ENCODE peak calls at places on chromosomes 11 and 22, in six cellular contexts. Y is HepG2, W is K562, G is GM12878, D is A549, N is upper lobe of left lung. A is an unnamed sample.

GRCh38 chr11:96554236-96554635 is 164.4 kb downstream of the JRKL start:
- ATAC-seq in N (no peak), W (no peak), Y (no peak), G (no peak), D (no peak), A (no peak)

GRCh38 chr11:27381238-27381666 is 18.2 kb upstream of the CCDC34 start:
- ATAC-seq in W (no peak), Y (no peak), G (no peak), N (no peak), D (peak), A (no peak)

GRCh38 chr11:13065200-13065787 is 56.2 kb downstream of the RASSF10 start:
- ATAC-seq in W (no peak), Y (peak), D (no peak), G (no peak), N (no peak), A (no peak)

GRCh38 chr11:112113539-112114457 is 27.1 kb downstream of the SDHD start:
- ATAC-seq in N (peak), Y (peak), G (peak), W (peak), D (peak), A (no peak)

GRCh38 chr11:110948112-110948511 is 235.9 kb upstream of the ARHGAP20 start:
- ATAC-seq in D (no peak), N (peak), W (no peak), Y (no peak), G (no peak), A (peak)

GRCh38 chr11:11701070-11701469 is 79.3 kb upstream of the GALNT18 start:
- ATAC-seq in Y (no peak), N (no peak), W (no peak), G (no peak), D (peak), A (peak)

GRCh38 chr11:103964390-103964789 is 72.0 kb upstream of the DDI1 start:
- ATAC-seq in D (no peak), G (peak), N (no peak), W (no peak), Y (no peak), A (no peak)

GRCh38 chr22:28029201-28029948 is 110.3 kb upstream of the PITPNB start:
- ATAC-seq in D (no peak), G (no peak), N (peak), W (no peak), Y (no peak), A (peak)

GRCh38 chr11:116649268-116649667 is 123.5 kb downstream of the BUD13 start:
- ATAC-seq in N (no peak), G (no peak), Y (no peak), D (no peak), W (no peak), A (no peak)

GRCh38 chr22:50691521-50691920 is 18.9 kb downstream of the SHANK3 start:
- ATAC-seq in G (peak), N (no peak), W (no peak), D (no peak), Y (no peak), A (no peak)

GRCh38 chr11:124424384-124424921 is at the start of gene OR8B4:
- ATAC-seq in D (no peak), N (no peak), Y (no peak), G (no peak), W (no peak), A (no peak)

GRCh38 chr11:105861225-105861624 is 160.8 kb downstream of the MSANTD4 start:
- ATAC-seq in G (no peak), Y (no peak), N (no peak), W (no peak), D (no peak), A (no peak)

GRCh38 chr11:61482513-61482912 is 26.0 kb upstream of the LRRC10B start:
- ATAC-seq in G (peak), Y (peak), N (no peak), W (peak), D (peak), A (no peak)

GRCh38 chr22:24178502-24179440 is 2.5 kb upstream of the SUSD2 start:
- ATAC-seq in W (peak), G (peak), Y (no peak), D (no peak), N (no peak), A (no peak)

GRCh38 chr22:28750471-28750881 is 8.6 kb downstream of the HSCB start:
- ATAC-seq in N (no peak), Y (no peak), D (no peak), G (no peak), W (no peak), A (no peak)

GRCh38 chr11:68724293-68724692 is 27.0 kb downstream of the TESMIN start:
- ATAC-seq in D (no peak), G (no peak), Y (no peak), N (peak), W (peak), A (no peak)

GRCh38 chr22:38572065-38572464 is 2.1 kb upstream of the DMC1 start:
- ATAC-seq in G (peak), N (no peak), W (peak), Y (peak), D (peak), A (no peak)

GRCh38 chr11:110435780-110436717 is 6.3 kb downstream of the FDX1 start:
- ATAC-seq in D (no peak), N (peak), G (peak), W (peak), Y (no peak), A (no peak)

GRCh38 chr11:126561327-126561893 is 205.9 kb downstream of the ST3GAL4 start:
- ATAC-seq in W (peak), N (no peak), D (no peak), Y (peak), G (no peak), A (no peak)

GRCh38 chr11:108516125-108516524 is 17.9 kb upstream of the POGLUT3 start:
- ATAC-seq in G (no peak), W (no peak), D (no peak), Y (no peak), N (no peak), A (no peak)

GRCh38 chr11:72072348-72072747 is 8.0 kb downstream of the NUMA1 start:
- ATAC-seq in G (peak), W (no peak), N (no peak), D (peak), Y (peak), A (no peak)

GRCh38 chr22:36163497-36163896 is 2.9 kb upstream of the APOL3 start:
- ATAC-seq in D (no peak), G (no peak), N (no peak), W (no peak), Y (no peak), A (no peak)

GRCh38 chr11:118524757-118525465 is 2.4 kb upstream of the TTC36 start:
- ATAC-seq in Y (no peak), W (no peak), N (no peak), G (no peak), D (no peak), A (no peak)

GRCh38 chr11:103471546-103471945 is 362.3 kb downstream of the DYNC2H1 start:
- ATAC-seq in D (no peak), G (no peak), Y (no peak), W (no peak), N (no peak), A (no peak)

GRCh38 chr11:119421941-119422504 is 949 bp downstream of the THY1 start:
- ATAC-seq in W (no peak), Y (peak), D (peak), N (peak), G (peak), A (no peak)

GRCh38 chr11:92969634-92970347 is at the start of gene MTNR1B:
- ATAC-seq in W (no peak), D (no peak), G (no peak), Y (no peak), N (no peak), A (no peak)

GRCh38 chr11:125154380-125155099 is 10.0 kb upstream of the PKNOX2 start:
- ATAC-seq in Y (no peak), G (no peak), D (no peak), W (no peak), N (peak), A (no peak)

GRCh38 chr11:110097459-110098012 is 4.3 kb downstream of the ZC3H12C start:
- ATAC-seq in N (no peak), W (no peak), G (peak), D (no peak), Y (no peak), A (no peak)

GRCh38 chr11:12120031-12121008 is 9.9 kb downstream of the MICAL2 start:
- ATAC-seq in N (no peak), W (no peak), D (peak), Y (no peak), G (no peak), A (no peak)

GRCh38 chr11:72724021-72724561 is 28.1 kb downstream of the ARAP1 start:
- ATAC-seq in N (no peak), G (no peak), D (no peak), W (no peak), Y (no peak), A (no peak)

GRCh38 chr22:47198801-47199251 is 436.4 kb downstream of the TBC1D22A start:
- ATAC-seq in D (no peak), N (no peak), G (no peak), W (no peak), Y (no peak), A (no peak)

GRCh38 chr11:87259731-87260130 is 222.0 kb downstream of the TMEM135 start:
- ATAC-seq in N (no peak), Y (no peak), G (no peak), D (no peak), W (no peak), A (no peak)

GRCh38 chr22:21824439-21824912 is 43.0 kb downstream of the MAPK1 start:
- ATAC-seq in W (no peak), N (no peak), D (no peak), Y (no peak), G (peak), A (no peak)

GRCh38 chr22:21642584-21643448 is 714 bp downstream of the SDF2L1 start:
- ATAC-seq in W (peak), Y (peak), N (peak), G (peak), D (peak), A (no peak)

GRCh38 chr11:86068951-86069407 is at the start of gene PICALM:
- ATAC-seq in D (peak), N (peak), G (peak), Y (peak), W (peak), A (peak)
- TF ChIP-seq EP300 in D (no peak), N (no peak), G (no peak), Y (peak), W (peak), A (no peak)

GRCh38 chr11:70625921-70626518 is 227.7 kb downstream of the CTTN start:
- ATAC-seq in W (no peak), N (no peak), G (no peak), D (no peak), Y (no peak), A (no peak)
- TF ChIP-seq EP300 in W (no peak), N (no peak), G (no peak), D (no peak), Y (no peak), A (no peak)

GRCh38 chr11:64060861-64061444 is 25.2 kb downstream of the FLRT1 start:
- ATAC-seq in N (peak), Y (no peak), G (peak), W (peak), D (peak), A (no peak)
- TF ChIP-seq EP300 in N (no peak), Y (no peak), G (no peak), W (no peak), D (no peak), A (no peak)

GRCh38 chr11:1570896-1571759 is 943 bp downstream of the DUSP8 start:
- ATAC-seq in D (no peak), G (no peak), Y (no peak), N (no peak), W (no peak), A (no peak)
- TF ChIP-seq EP300 in D (no peak), G (no peak), Y (no peak), N (no peak), W (no peak), A (no peak)

GRCh38 chr22:17638432-17639237 is at the start of gene BCL2L13:
- ATAC-seq in N (peak), D (peak), G (peak), W (peak), Y (peak), A (peak)
- TF ChIP-seq EP300 in N (no peak), D (no peak), G (no peak), W (peak), Y (no peak), A (no peak)

GRCh38 chr11:10428453-10428852 is 26.6 kb upstream of the AMPD3 start:
- ATAC-seq in W (peak), G (no peak), D (no peak), N (no peak), Y (no peak), A (no peak)

GRCh38 chr11:10432971-10433370 is 22.1 kb upstream of the AMPD3 start:
- ATAC-seq in Y (no peak), W (no peak), N (no peak), D (no peak), G (no peak), A (no peak)

GRCh38 chr11:10432493-10432892 is 22.6 kb upstream of the AMPD3 start:
- ATAC-seq in N (no peak), W (no peak), Y (no peak), D (no peak), G (no peak), A (no peak)

GRCh38 chr11:10426475-10426874 is 28.6 kb upstream of the AMPD3 start:
- ATAC-seq in D (no peak), N (no peak), W (no peak), Y (no peak), G (no peak), A (no peak)

GRCh38 chr11:10429526-10429925 is 25.5 kb upstream of the AMPD3 start:
- ATAC-seq in D (no peak), W (no peak), G (peak), Y (no peak), N (no peak), A (no peak)
- TF ChIP-seq EP300 in D (no peak), W (no peak), G (no peak), Y (no peak), N (no peak), A (no peak)

DNA sequence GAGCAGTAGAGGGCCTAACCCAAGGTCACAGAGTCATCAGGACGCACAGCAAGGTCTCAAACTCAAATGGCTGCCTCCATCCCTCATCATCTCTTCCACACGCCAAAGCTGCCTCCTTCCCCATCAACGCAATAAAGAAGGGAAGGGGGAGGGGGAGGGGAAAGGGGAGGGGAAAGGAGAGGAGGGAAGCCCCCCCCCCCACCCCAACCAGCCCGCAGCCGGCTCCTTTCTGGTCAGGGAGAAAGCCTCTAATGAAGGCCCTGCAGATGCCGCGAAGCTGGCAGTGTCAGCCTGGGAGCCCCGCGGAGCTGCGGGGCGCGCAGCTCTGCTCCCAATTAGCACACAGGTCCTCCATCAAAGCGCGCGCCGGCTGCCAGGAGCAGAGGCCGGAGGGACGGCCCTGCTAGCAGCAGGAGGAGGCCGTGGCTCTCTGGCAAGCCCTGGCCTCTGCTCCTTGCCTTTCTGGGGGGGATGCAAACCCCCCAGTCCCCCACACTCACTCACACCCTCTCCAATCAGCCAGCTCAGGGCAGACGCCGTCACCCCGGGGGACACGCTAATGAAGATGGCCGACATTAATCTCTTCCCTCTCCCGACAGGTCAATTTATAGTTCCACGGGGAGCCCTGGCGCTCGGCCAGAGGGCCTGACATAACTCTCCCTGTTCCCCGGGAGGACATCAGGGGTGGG is 70.4 kb upstream of the TCF20 start:
- ATAC-seq in D (no peak), G (no peak), W (no peak), Y (no peak), N (no peak), A (no peak)
- TF ChIP-seq EP300 in D (no peak), G (no peak), W (no peak), Y (no peak), N (no peak), A (no peak)

GRCh38 chr22:46055176-46055850 is 78.4 kb upstream of the WNT7B start:
- ATAC-seq in Y (no peak), N (no peak), G (no peak), D (no peak), W (no peak), A (no peak)
- TF ChIP-seq EP300 in Y (no peak), N (no peak), G (no peak), D (no peak), W (no peak), A (no peak)

A was measured in gastroesophageal sphincter.